ENCODE peak calls at places on chromosomes 5 and 9, in four cellular contexts. One of them, this sample, is unnamed.

GRCh38 chr5:173741729-173742431 is 125.4 kb upstream of the BOD1 start:
- DNase-seq in WTC11: no peak
- DNase-seq in K562: no peak
- DNase-seq in HepG2: no peak
- DNase-seq in this sample: no peak

GRCh38 chr9:82939451-82939850 is 123.5 kb downstream of the RASEF start:
- DNase-seq in WTC11: no peak
- DNase-seq in K562: no peak
- DNase-seq in HepG2: no peak
- DNase-seq in this sample: no peak

GRCh38 chr5:95803271-95804148 is 19.0 kb downstream of the GLRX start:
- DNase-seq in WTC11: no peak
- DNase-seq in K562: no peak
- DNase-seq in HepG2: peak
- DNase-seq in this sample: no peak

GRCh38 chr5:33588654-33589372 is 148.0 kb downstream of the TARS1 start:
- DNase-seq in HepG2: peak
- DNase-seq in K562: peak
- DNase-seq in WTC11: peak
- DNase-seq in this sample: no peak

GRCh38 chr5:96483878-96484277 is 50.8 kb upstream of the PCSK1 start:
- DNase-seq in HepG2: peak
- DNase-seq in K562: peak
- DNase-seq in WTC11: peak
- DNase-seq in this sample: no peak

GRCh38 chr9:128555180-128555721 is 2.9 kb downstream of the SPTAN1 start:
- DNase-seq in K562: peak
- DNase-seq in WTC11: no peak
- DNase-seq in HepG2: peak
- DNase-seq in this sample: no peak

GRCh38 chr9:562330-562729 is 279.2 kb upstream of the DMRT1 start:
- DNase-seq in WTC11: no peak
- DNase-seq in K562: no peak
- DNase-seq in HepG2: no peak
- DNase-seq in this sample: no peak

GRCh38 chr9:70143394-70144130 is 99.9 kb downstream of the MAMDC2 start:
- DNase-seq in HepG2: no peak
- DNase-seq in K562: no peak
- DNase-seq in WTC11: no peak
- DNase-seq in this sample: no peak

GRCh38 chr5:142826741-142827492 is 56.7 kb downstream of the ARHGAP26 start:
- DNase-seq in WTC11: no peak
- DNase-seq in HepG2: no peak
- DNase-seq in K562: no peak
- DNase-seq in this sample: no peak

GRCh38 chr9:130662927-130663257 is 1.5 kb upstream of the PRDM12 start:
- DNase-seq in WTC11: peak
- DNase-seq in HepG2: no peak
- DNase-seq in K562: no peak
- DNase-seq in this sample: no peak

GRCh38 chr9:129765764-129766317 is 13.0 kb upstream of the PTGES start:
- DNase-seq in WTC11: no peak
- DNase-seq in HepG2: no peak
- DNase-seq in K562: no peak
- DNase-seq in this sample: no peak

GRCh38 chr5:143350790-143351603 is 52.5 kb downstream of the NR3C1 start:
- DNase-seq in WTC11: no peak
- DNase-seq in HepG2: no peak
- DNase-seq in K562: no peak
- DNase-seq in this sample: no peak

GRCh38 chr5:123811771-123812170 is 299.8 kb downstream of the CSNK1G3 start:
- DNase-seq in K562: no peak
- DNase-seq in HepG2: no peak
- DNase-seq in WTC11: no peak
- DNase-seq in this sample: no peak

GRCh38 chr5:66967102-66967501 is 229.5 kb downstream of the CD180 start:
- DNase-seq in HepG2: no peak
- DNase-seq in K562: no peak
- DNase-seq in WTC11: no peak
- DNase-seq in this sample: no peak

GRCh38 chr5:37889612-37890317 is 49.9 kb upstream of the GDNF start:
- DNase-seq in WTC11: no peak
- DNase-seq in HepG2: no peak
- DNase-seq in K562: no peak
- DNase-seq in this sample: no peak

GRCh38 chr5:136159457-136159856 is 26.8 kb downstream of the SMAD5 start:
- DNase-seq in WTC11: no peak
- DNase-seq in HepG2: no peak
- DNase-seq in K562: no peak
- DNase-seq in this sample: no peak

GRCh38 chr5:17121776-17122175 is 95.7 kb upstream of the BASP1 start:
- DNase-seq in WTC11: no peak
- DNase-seq in K562: no peak
- DNase-seq in HepG2: no peak
- DNase-seq in this sample: no peak

GRCh38 chr5:14268738-14269137 is 125.6 kb downstream of the TRIO start:
- DNase-seq in WTC11: no peak
- DNase-seq in K562: no peak
- DNase-seq in HepG2: no peak
- DNase-seq in this sample: no peak

GRCh38 chr5:173291722-173292658 is 36.2 kb downstream of the STC2 start:
- DNase-seq in WTC11: no peak
- DNase-seq in HepG2: no peak
- DNase-seq in K562: no peak
- DNase-seq in this sample: peak

GRCh38 chr5:110414360-110414759 is 312.1 kb downstream of the TMEM232 start:
- DNase-seq in WTC11: no peak
- DNase-seq in K562: no peak
- DNase-seq in HepG2: peak
- DNase-seq in this sample: no peak

GRCh38 chr5:120615967-120616645 is 152.0 kb downstream of the PRR16 start:
- DNase-seq in WTC11: no peak
- DNase-seq in HepG2: no peak
- DNase-seq in K562: no peak
- DNase-seq in this sample: no peak

GRCh38 chr5:107126341-107126740 is 544.4 kb downstream of the EFNA5 start:
- DNase-seq in HepG2: no peak
- DNase-seq in WTC11: no peak
- DNase-seq in K562: no peak
- DNase-seq in this sample: no peak

GRCh38 chr5:77003246-77003645 is 27.0 kb upstream of the AGGF1 start:
- DNase-seq in WTC11: no peak
- DNase-seq in HepG2: no peak
- DNase-seq in K562: no peak
- DNase-seq in this sample: no peak

GRCh38 chr9:125146247-125146646 is 2.9 kb upstream of the SCAI start:
- DNase-seq in K562: no peak
- DNase-seq in HepG2: no peak
- DNase-seq in WTC11: no peak
- DNase-seq in this sample: no peak

GRCh38 chr9:7936201-7936600 is 136.6 kb upstream of the DMAC1 start:
- DNase-seq in K562: no peak
- DNase-seq in HepG2: no peak
- DNase-seq in WTC11: no peak
- DNase-seq in this sample: no peak

GRCh38 chr9:911003-911402 is 65.5 kb upstream of the DMRT3 start:
- DNase-seq in HepG2: peak
- DNase-seq in K562: no peak
- DNase-seq in WTC11: peak
- DNase-seq in this sample: no peak

GRCh38 chr9:89791754-89792153 is 186.9 kb downstream of the GADD45G start:
- DNase-seq in HepG2: no peak
- DNase-seq in K562: no peak
- DNase-seq in WTC11: no peak
- DNase-seq in this sample: no peak

GRCh38 chr9:124339603-124340146 is 75.6 kb downstream of the PSMB7 start:
- DNase-seq in WTC11: no peak
- DNase-seq in K562: no peak
- DNase-seq in HepG2: no peak
- DNase-seq in this sample: no peak

GRCh38 chr5:5667136-5667554 is 244.7 kb downstream of the ICE1 start:
- DNase-seq in WTC11: no peak
- DNase-seq in HepG2: no peak
- DNase-seq in K562: no peak
- DNase-seq in this sample: no peak

GRCh38 chr9:78030553-78031270 is 899 bp downstream of the GNAQ start:
- DNase-seq in K562: peak
- DNase-seq in HepG2: no peak
- DNase-seq in WTC11: peak
- DNase-seq in this sample: no peak

GRCh38 chr9:109950710-109951443 is 170.9 kb downstream of the PALM2AKAP2 start:
- DNase-seq in K562: no peak
- DNase-seq in HepG2: peak
- DNase-seq in WTC11: no peak
- DNase-seq in this sample: no peak

GRCh38 chr5:3606121-3606831 is 10.6 kb downstream of the IRX1 start:
- DNase-seq in WTC11: peak
- DNase-seq in K562: no peak
- DNase-seq in HepG2: no peak
- DNase-seq in this sample: no peak

GRCh38 chr9:34550016-34550680 is 27.4 kb upstream of the ENHO start:
- DNase-seq in WTC11: no peak
- DNase-seq in HepG2: no peak
- DNase-seq in K562: no peak
- DNase-seq in this sample: no peak

GRCh38 chr9:107994638-107995037 is 505.1 kb upstream of the KLF4 start:
- DNase-seq in K562: no peak
- DNase-seq in HepG2: no peak
- DNase-seq in WTC11: no peak
- DNase-seq in this sample: no peak

GRCh38 chr9:123697686-123698085 is 232.2 kb downstream of the DENND1A start:
- DNase-seq in K562: no peak
- DNase-seq in WTC11: no peak
- DNase-seq in HepG2: no peak
- DNase-seq in this sample: no peak

GRCh38 chr9:114299286-114300152 is 23.4 kb upstream of the ORM1 start:
- DNase-seq in HepG2: no peak
- DNase-seq in K562: no peak
- DNase-seq in WTC11: no peak
- DNase-seq in this sample: no peak

GRCh38 chr9:114301798-114302565 is 20.9 kb upstream of the ORM1 start:
- DNase-seq in WTC11: no peak
- DNase-seq in HepG2: no peak
- DNase-seq in K562: no peak
- DNase-seq in this sample: no peak

GRCh38 chr9:114302727-114303126 is 20.2 kb upstream of the ORM1 start:
- DNase-seq in WTC11: no peak
- DNase-seq in K562: no peak
- DNase-seq in HepG2: no peak
- DNase-seq in this sample: no peak

GRCh38 chr9:114300846-114301797 is 21.8 kb upstream of the ORM1 start:
- DNase-seq in WTC11: no peak
- DNase-seq in K562: no peak
- DNase-seq in HepG2: no peak
- DNase-seq in this sample: no peak

DNA sequence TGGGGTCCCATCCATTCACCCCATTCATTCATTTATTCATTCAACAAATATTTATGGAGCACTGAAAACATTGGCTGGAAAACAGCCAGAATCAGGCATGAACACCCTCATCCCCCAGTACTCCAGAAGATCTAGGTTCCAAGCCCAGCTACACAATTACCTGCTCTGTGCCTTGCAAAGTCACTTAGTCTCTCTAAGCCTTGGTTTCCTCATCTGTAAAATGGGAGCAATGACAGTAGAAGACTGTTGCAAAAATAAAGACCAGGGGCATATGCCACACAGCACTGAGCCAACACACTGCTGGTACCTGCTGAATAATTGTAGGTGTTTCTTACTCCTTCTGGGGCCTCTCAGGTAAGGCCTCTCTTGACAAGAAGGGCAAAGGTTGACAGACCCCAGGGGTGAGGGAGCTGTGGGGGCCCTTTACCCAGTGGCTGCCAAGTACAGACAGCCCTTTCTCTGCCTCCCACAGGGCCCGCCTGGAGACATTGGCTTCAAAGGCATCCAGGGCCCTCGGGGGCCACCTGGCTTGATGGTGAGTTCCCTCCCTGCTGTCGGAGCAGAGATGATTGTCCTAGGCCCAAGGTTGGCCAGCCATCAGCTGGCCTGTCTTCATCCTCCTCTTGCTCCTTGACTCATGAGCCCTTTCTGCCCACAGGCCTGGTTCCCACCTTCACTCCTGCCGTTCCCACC is 22.6 kb upstream of the ORM1 start:
- DNase-seq in HepG2: no peak
- DNase-seq in K562: no peak
- DNase-seq in WTC11: no peak
- DNase-seq in this sample: no peak
- TF ChIP-seq NR2C2 in HepG2: no peak
- TF ChIP-seq NR2C2 in K562: no peak
- TF ChIP-seq NR2C2 in WTC11: no peak
- TF ChIP-seq NR2C2 in this sample: no peak

DNA sequence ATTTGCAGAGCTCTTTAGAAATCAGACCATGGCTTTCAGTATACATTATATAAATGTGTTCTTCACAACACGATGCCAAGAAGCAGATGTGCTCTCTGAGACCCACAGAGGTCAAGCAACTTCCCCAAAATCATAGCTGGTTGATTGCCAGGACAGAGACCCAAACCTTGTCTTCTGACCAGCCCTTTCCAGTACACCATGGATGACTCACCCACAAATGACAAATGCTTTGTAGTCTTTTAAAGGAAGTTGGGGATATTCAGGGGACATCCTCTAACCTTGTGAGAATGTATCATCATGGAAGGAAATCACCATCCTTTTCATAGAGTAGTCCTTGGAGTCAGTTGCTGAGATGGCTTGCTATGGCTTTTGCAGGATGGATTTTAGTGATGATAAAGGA is 30.1 kb downstream of the ZNF462 start:
- DNase-seq in HepG2: no peak
- DNase-seq in WTC11: no peak
- DNase-seq in K562: no peak
- DNase-seq in this sample: no peak
- TF ChIP-seq ATF3 in HepG2: no peak
- TF ChIP-seq ATF3 in WTC11: no peak
- TF ChIP-seq ATF3 in K562: no peak
- TF ChIP-seq ATF3 in this sample: no peak

GRCh38 chr5:156396830-156397081 is 69.8 kb downstream of the SGCD start:
- DNase-seq in HepG2: no peak
- DNase-seq in WTC11: no peak
- DNase-seq in K562: no peak
- DNase-seq in this sample: no peak
- TF ChIP-seq NR2C2 in HepG2: no peak
- TF ChIP-seq NR2C2 in WTC11: no peak
- TF ChIP-seq NR2C2 in K562: no peak
- TF ChIP-seq NR2C2 in this sample: no peak

DNA sequence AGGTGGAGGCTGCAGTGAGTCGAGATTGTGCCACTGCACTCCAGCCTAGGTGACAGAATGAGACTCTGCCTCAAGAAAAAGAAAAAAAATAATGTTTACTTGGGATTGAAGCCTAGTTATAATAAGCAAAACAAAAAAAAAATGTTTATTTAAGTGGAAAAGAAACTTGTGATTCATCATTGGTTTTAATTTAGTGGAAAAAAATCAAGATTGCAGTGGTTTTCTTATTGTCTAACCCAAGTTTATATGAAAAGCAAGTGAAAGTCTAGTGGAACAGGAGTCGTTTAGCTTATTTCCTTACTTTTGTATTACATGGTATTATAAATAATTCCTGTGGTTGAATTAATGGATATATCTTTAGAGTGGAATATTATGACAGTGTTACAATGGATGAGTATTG is 8.4 kb downstream of the CNOT8 start:
- DNase-seq in HepG2: no peak
- DNase-seq in WTC11: no peak
- DNase-seq in K562: no peak
- DNase-seq in this sample: no peak
- TF ChIP-seq ATF3 in HepG2: no peak
- TF ChIP-seq ATF3 in WTC11: no peak
- TF ChIP-seq ATF3 in K562: no peak
- TF ChIP-seq ATF3 in this sample: no peak